ENCODE peak calls at places on chromosome 13, in ten cellular contexts. One of them, this sample, is unnamed.

GRCh38 chr13:50589139-50589538 is 254.4 kb downstream of the DLEU7 start:
- DNase-seq in ascending aorta: no peak
- DNase-seq in esophagus squamous epithelium: no peak
- DNase-seq in tibial nerve: no peak
- DNase-seq in heart left ventricle: no peak
- DNase-seq in fibroblast of pulmonary artery: peak
- DNase-seq in Caco-2: no peak
- DNase-seq in EH: peak
- DNase-seq in stimulated activated CD4-positive, alpha-beta T cell treated with anti-CD3 and anti-CD28 coated beads, Interleukin-12 subunit alpha, Interleukin-12 subunit beta, amount 100 ng/mL, for 4 hours: no peak
- DNase-seq in tibial artery: no peak
- DNase-seq in this sample: no peak

GRCh38 chr13:94683426-94683825 is 28.9 kb downstream of the SOX21 start:
- DNase-seq in ascending aorta: no peak
- DNase-seq in esophagus squamous epithelium: no peak
- DNase-seq in tibial nerve: no peak
- DNase-seq in heart left ventricle: no peak
- DNase-seq in fibroblast of pulmonary artery: no peak
- DNase-seq in Caco-2: no peak
- DNase-seq in EH: no peak
- DNase-seq in stimulated activated CD4-positive, alpha-beta T cell treated with anti-CD3 and anti-CD28 coated beads, Interleukin-12 subunit alpha, Interleukin-12 subunit beta, amount 100 ng/mL, for 4 hours: no peak
- DNase-seq in tibial artery: no peak
- DNase-seq in this sample: no peak

GRCh38 chr13:35478384-35479222 is 2.1 kb upstream of the MAB21L1 start:
- DNase-seq in ascending aorta: no peak
- DNase-seq in esophagus squamous epithelium: no peak
- DNase-seq in tibial nerve: no peak
- DNase-seq in heart left ventricle: no peak
- DNase-seq in fibroblast of pulmonary artery: no peak
- DNase-seq in Caco-2: no peak
- DNase-seq in EH: peak
- DNase-seq in stimulated activated CD4-positive, alpha-beta T cell treated with anti-CD3 and anti-CD28 coated beads, Interleukin-12 subunit alpha, Interleukin-12 subunit beta, amount 100 ng/mL, for 4 hours: no peak
- DNase-seq in tibial artery: no peak
- DNase-seq in this sample: no peak

GRCh38 chr13:39516140-39516539 is 86.9 kb downstream of the LHFPL6 start:
- DNase-seq in ascending aorta: no peak
- DNase-seq in esophagus squamous epithelium: no peak
- DNase-seq in tibial nerve: no peak
- DNase-seq in heart left ventricle: peak
- DNase-seq in fibroblast of pulmonary artery: no peak
- DNase-seq in Caco-2: no peak
- DNase-seq in EH: peak
- DNase-seq in stimulated activated CD4-positive, alpha-beta T cell treated with anti-CD3 and anti-CD28 coated beads, Interleukin-12 subunit alpha, Interleukin-12 subunit beta, amount 100 ng/mL, for 4 hours: no peak
- DNase-seq in tibial artery: no peak
- DNase-seq in this sample: no peak

GRCh38 chr13:113232208-113233003 is 23.0 kb downstream of the CUL4A start:
- DNase-seq in ascending aorta: no peak
- DNase-seq in esophagus squamous epithelium: no peak
- DNase-seq in tibial nerve: no peak
- DNase-seq in heart left ventricle: no peak
- DNase-seq in fibroblast of pulmonary artery: no peak
- DNase-seq in Caco-2: no peak
- DNase-seq in EH: no peak
- DNase-seq in stimulated activated CD4-positive, alpha-beta T cell treated with anti-CD3 and anti-CD28 coated beads, Interleukin-12 subunit alpha, Interleukin-12 subunit beta, amount 100 ng/mL, for 4 hours: no peak
- DNase-seq in tibial artery: no peak
- DNase-seq in this sample: no peak

GRCh38 chr13:31073859-31074718 is 87.6 kb downstream of the HSPH1 start:
- DNase-seq in ascending aorta: no peak
- DNase-seq in esophagus squamous epithelium: no peak
- DNase-seq in tibial nerve: no peak
- DNase-seq in heart left ventricle: no peak
- DNase-seq in fibroblast of pulmonary artery: peak
- DNase-seq in Caco-2: no peak
- DNase-seq in EH: peak
- DNase-seq in stimulated activated CD4-positive, alpha-beta T cell treated with anti-CD3 and anti-CD28 coated beads, Interleukin-12 subunit alpha, Interleukin-12 subunit beta, amount 100 ng/mL, for 4 hours: no peak
- DNase-seq in tibial artery: no peak
- DNase-seq in this sample: no peak

GRCh38 chr13:76799696-76800095 is 86.5 kb downstream of the KCTD12 start:
- DNase-seq in ascending aorta: no peak
- DNase-seq in esophagus squamous epithelium: no peak
- DNase-seq in tibial nerve: no peak
- DNase-seq in heart left ventricle: no peak
- DNase-seq in fibroblast of pulmonary artery: peak
- DNase-seq in Caco-2: no peak
- DNase-seq in EH: no peak
- DNase-seq in stimulated activated CD4-positive, alpha-beta T cell treated with anti-CD3 and anti-CD28 coated beads, Interleukin-12 subunit alpha, Interleukin-12 subunit beta, amount 100 ng/mL, for 4 hours: no peak
- DNase-seq in tibial artery: no peak
- DNase-seq in this sample: no peak

GRCh38 chr13:43303040-43303729 is 279.8 kb downstream of the DNAJC15 start:
- DNase-seq in ascending aorta: no peak
- DNase-seq in esophagus squamous epithelium: no peak
- DNase-seq in tibial nerve: no peak
- DNase-seq in heart left ventricle: peak
- DNase-seq in fibroblast of pulmonary artery: peak
- DNase-seq in Caco-2: peak
- DNase-seq in EH: peak
- DNase-seq in stimulated activated CD4-positive, alpha-beta T cell treated with anti-CD3 and anti-CD28 coated beads, Interleukin-12 subunit alpha, Interleukin-12 subunit beta, amount 100 ng/mL, for 4 hours: no peak
- DNase-seq in tibial artery: peak
- DNase-seq in this sample: no peak

GRCh38 chr13:24148414-24149305 is 11.9 kb upstream of the SPATA13 start:
- DNase-seq in ascending aorta: no peak
- DNase-seq in esophagus squamous epithelium: no peak
- DNase-seq in tibial nerve: no peak
- DNase-seq in heart left ventricle: no peak
- DNase-seq in fibroblast of pulmonary artery: peak
- DNase-seq in Caco-2: peak
- DNase-seq in EH: peak
- DNase-seq in stimulated activated CD4-positive, alpha-beta T cell treated with anti-CD3 and anti-CD28 coated beads, Interleukin-12 subunit alpha, Interleukin-12 subunit beta, amount 100 ng/mL, for 4 hours: no peak
- DNase-seq in tibial artery: no peak
- DNase-seq in this sample: no peak

GRCh38 chr13:48492123-48493075 is 40.5 kb downstream of the RCBTB2 start:
- DNase-seq in ascending aorta: peak
- DNase-seq in esophagus squamous epithelium: peak
- DNase-seq in tibial nerve: peak
- DNase-seq in heart left ventricle: peak
- DNase-seq in fibroblast of pulmonary artery: peak
- DNase-seq in Caco-2: no peak
- DNase-seq in EH: peak
- DNase-seq in stimulated activated CD4-positive, alpha-beta T cell treated with anti-CD3 and anti-CD28 coated beads, Interleukin-12 subunit alpha, Interleukin-12 subunit beta, amount 100 ng/mL, for 4 hours: peak
- DNase-seq in tibial artery: peak
- DNase-seq in this sample: peak

GRCh38 chr13:93309886-93310520 is 83.4 kb downstream of the GPC6 start:
- DNase-seq in ascending aorta: no peak
- DNase-seq in esophagus squamous epithelium: no peak
- DNase-seq in tibial nerve: no peak
- DNase-seq in heart left ventricle: no peak
- DNase-seq in fibroblast of pulmonary artery: peak
- DNase-seq in Caco-2: no peak
- DNase-seq in EH: peak
- DNase-seq in stimulated activated CD4-positive, alpha-beta T cell treated with anti-CD3 and anti-CD28 coated beads, Interleukin-12 subunit alpha, Interleukin-12 subunit beta, amount 100 ng/mL, for 4 hours: no peak
- DNase-seq in tibial artery: no peak
- DNase-seq in this sample: no peak

GRCh38 chr13:68616600-68617222 is 1386.6 kb upstream of the PCDH9 start:
- DNase-seq in ascending aorta: no peak
- DNase-seq in esophagus squamous epithelium: no peak
- DNase-seq in tibial nerve: no peak
- DNase-seq in heart left ventricle: no peak
- DNase-seq in fibroblast of pulmonary artery: no peak
- DNase-seq in Caco-2: no peak
- DNase-seq in EH: no peak
- DNase-seq in stimulated activated CD4-positive, alpha-beta T cell treated with anti-CD3 and anti-CD28 coated beads, Interleukin-12 subunit alpha, Interleukin-12 subunit beta, amount 100 ng/mL, for 4 hours: no peak
- DNase-seq in tibial artery: no peak
- DNase-seq in this sample: no peak

GRCh38 chr13:28455580-28456194 is 39.2 kb downstream of the FLT1 start:
- DNase-seq in ascending aorta: no peak
- DNase-seq in esophagus squamous epithelium: no peak
- DNase-seq in tibial nerve: no peak
- DNase-seq in heart left ventricle: no peak
- DNase-seq in fibroblast of pulmonary artery: no peak
- DNase-seq in Caco-2: no peak
- DNase-seq in EH: no peak
- DNase-seq in stimulated activated CD4-positive, alpha-beta T cell treated with anti-CD3 and anti-CD28 coated beads, Interleukin-12 subunit alpha, Interleukin-12 subunit beta, amount 100 ng/mL, for 4 hours: no peak
- DNase-seq in tibial artery: no peak
- DNase-seq in this sample: no peak

This sample was measured in SIG-M5.